ENCODE peak calls at places on chromosomes 6 and 20, in six cellular contexts. One of them, this sample, is unnamed.
A peak's percentile ranks its signal among the peaks of the same experiment; 100 is the strongest.

GRCh38 chr6:6654599-6655575 is 66.4 kb downstream of the LY86 start:
- DNase-seq in NCI-H187 treated with DMSO at 0.1 percent for 48 hours: no peak
- DNase-seq in neural progenitor cell: no peak
- DNase-seq in stimulated activated CD4-positive, alpha-beta T cell treated with anti-CD3 and anti-CD28 coated beads, Interleukin-2, amount 100 ng/mL, for 48 hours: peak; percentile 31
- DNase-seq in choroid plexus epithelial cell: no peak
- DNase-seq in HTR-8/SVneo: no peak
- DNase-seq in this sample: no peak

GRCh38 chr20:10720550-10720949 is 46.8 kb upstream of the JAG1 start:
- DNase-seq in neural progenitor cell: no peak
- DNase-seq in stimulated activated CD4-positive, alpha-beta T cell treated with anti-CD3 and anti-CD28 coated beads, Interleukin-2, amount 100 ng/mL, for 48 hours: no peak
- DNase-seq in HTR-8/SVneo: no peak
- DNase-seq in NCI-H187 treated with DMSO at 0.1 percent for 48 hours: no peak
- DNase-seq in choroid plexus epithelial cell: no peak
- DNase-seq in this sample: no peak

GRCh38 chr6:90411292-90411781 is 114.7 kb upstream of the BACH2 start:
- DNase-seq in stimulated activated CD4-positive, alpha-beta T cell treated with anti-CD3 and anti-CD28 coated beads, Interleukin-2, amount 100 ng/mL, for 48 hours: peak; percentile 56
- DNase-seq in choroid plexus epithelial cell: peak; percentile 22
- DNase-seq in HTR-8/SVneo: peak; percentile 29
- DNase-seq in NCI-H187 treated with DMSO at 0.1 percent for 48 hours: no peak
- DNase-seq in neural progenitor cell: no peak
- DNase-seq in this sample: peak; percentile 41

GRCh38 chr6:14664112-14664592 is 546.6 kb downstream of the CD83 start:
- DNase-seq in stimulated activated CD4-positive, alpha-beta T cell treated with anti-CD3 and anti-CD28 coated beads, Interleukin-2, amount 100 ng/mL, for 48 hours: no peak
- DNase-seq in neural progenitor cell: no peak
- DNase-seq in NCI-H187 treated with DMSO at 0.1 percent for 48 hours: peak; percentile 11
- DNase-seq in choroid plexus epithelial cell: peak; percentile 23
- DNase-seq in HTR-8/SVneo: no peak
- DNase-seq in this sample: no peak

GRCh38 chr6:142725024-142725770 is 219.8 kb downstream of the HIVEP2 start:
- DNase-seq in neural progenitor cell: no peak
- DNase-seq in NCI-H187 treated with DMSO at 0.1 percent for 48 hours: no peak
- DNase-seq in HTR-8/SVneo: no peak
- DNase-seq in choroid plexus epithelial cell: no peak
- DNase-seq in stimulated activated CD4-positive, alpha-beta T cell treated with anti-CD3 and anti-CD28 coated beads, Interleukin-2, amount 100 ng/mL, for 48 hours: no peak
- DNase-seq in this sample: no peak

GRCh38 chr20:34364013-34364382 is 925 bp downstream of the ITCH start:
- DNase-seq in neural progenitor cell: no peak
- DNase-seq in NCI-H187 treated with DMSO at 0.1 percent for 48 hours: no peak
- DNase-seq in choroid plexus epithelial cell: peak; percentile 64
- DNase-seq in stimulated activated CD4-positive, alpha-beta T cell treated with anti-CD3 and anti-CD28 coated beads, Interleukin-2, amount 100 ng/mL, for 48 hours: no peak
- DNase-seq in HTR-8/SVneo: no peak
- DNase-seq in this sample: no peak

GRCh38 chr20:17832236-17832635 is 132.5 kb downstream of the BANF2 start:
- DNase-seq in stimulated activated CD4-positive, alpha-beta T cell treated with anti-CD3 and anti-CD28 coated beads, Interleukin-2, amount 100 ng/mL, for 48 hours: no peak
- DNase-seq in NCI-H187 treated with DMSO at 0.1 percent for 48 hours: no peak
- DNase-seq in neural progenitor cell: no peak
- DNase-seq in choroid plexus epithelial cell: no peak
- DNase-seq in HTR-8/SVneo: no peak
- DNase-seq in this sample: no peak

GRCh38 chr6:157169186-157169585 is 154.1 kb downstream of the TMEM242 start:
- DNase-seq in neural progenitor cell: no peak
- DNase-seq in NCI-H187 treated with DMSO at 0.1 percent for 48 hours: no peak
- DNase-seq in HTR-8/SVneo: no peak
- DNase-seq in stimulated activated CD4-positive, alpha-beta T cell treated with anti-CD3 and anti-CD28 coated beads, Interleukin-2, amount 100 ng/mL, for 48 hours: no peak
- DNase-seq in choroid plexus epithelial cell: no peak
- DNase-seq in this sample: no peak

GRCh38 chr6:158198461-158198860 is 30.3 kb downstream of the GTF2H5 start:
- DNase-seq in stimulated activated CD4-positive, alpha-beta T cell treated with anti-CD3 and anti-CD28 coated beads, Interleukin-2, amount 100 ng/mL, for 48 hours: no peak
- DNase-seq in choroid plexus epithelial cell: no peak
- DNase-seq in HTR-8/SVneo: no peak
- DNase-seq in NCI-H187 treated with DMSO at 0.1 percent for 48 hours: no peak
- DNase-seq in neural progenitor cell: no peak
- DNase-seq in this sample: no peak

GRCh38 chr6:169933251-169933821 is 181.9 kb downstream of the ERMARD start:
- DNase-seq in HTR-8/SVneo: no peak
- DNase-seq in stimulated activated CD4-positive, alpha-beta T cell treated with anti-CD3 and anti-CD28 coated beads, Interleukin-2, amount 100 ng/mL, for 48 hours: no peak
- DNase-seq in NCI-H187 treated with DMSO at 0.1 percent for 48 hours: no peak
- DNase-seq in neural progenitor cell: no peak
- DNase-seq in choroid plexus epithelial cell: no peak
- DNase-seq in this sample: no peak

GRCh38 chr6:1797801-1798200 is 188.1 kb downstream of the FOXC1 start:
- DNase-seq in choroid plexus epithelial cell: peak; percentile 61
- DNase-seq in neural progenitor cell: no peak
- DNase-seq in HTR-8/SVneo: no peak
- DNase-seq in NCI-H187 treated with DMSO at 0.1 percent for 48 hours: no peak
- DNase-seq in stimulated activated CD4-positive, alpha-beta T cell treated with anti-CD3 and anti-CD28 coated beads, Interleukin-2, amount 100 ng/mL, for 48 hours: no peak
- DNase-seq in this sample: no peak

GRCh38 chr6:26020291-26020982 is 57.8 kb downstream of the TRIM38 start:
- DNase-seq in choroid plexus epithelial cell: peak; percentile 97
- DNase-seq in NCI-H187 treated with DMSO at 0.1 percent for 48 hours: peak; percentile 69
- DNase-seq in HTR-8/SVneo: peak; percentile 90
- DNase-seq in stimulated activated CD4-positive, alpha-beta T cell treated with anti-CD3 and anti-CD28 coated beads, Interleukin-2, amount 100 ng/mL, for 48 hours: peak; percentile 71
- DNase-seq in neural progenitor cell: peak; percentile 69
- DNase-seq in this sample: peak; percentile 72

GRCh38 chr6:134035823-134036296 is 16.6 kb downstream of the SLC2A12 start:
- DNase-seq in neural progenitor cell: no peak
- DNase-seq in HTR-8/SVneo: no peak
- DNase-seq in NCI-H187 treated with DMSO at 0.1 percent for 48 hours: no peak
- DNase-seq in stimulated activated CD4-positive, alpha-beta T cell treated with anti-CD3 and anti-CD28 coated beads, Interleukin-2, amount 100 ng/mL, for 48 hours: no peak
- DNase-seq in choroid plexus epithelial cell: peak; percentile 35
- DNase-seq in this sample: no peak

GRCh38 chr6:151015320-151015719 is 149.8 kb downstream of the MTHFD1L start:
- DNase-seq in choroid plexus epithelial cell: no peak
- DNase-seq in HTR-8/SVneo: no peak
- DNase-seq in stimulated activated CD4-positive, alpha-beta T cell treated with anti-CD3 and anti-CD28 coated beads, Interleukin-2, amount 100 ng/mL, for 48 hours: no peak
- DNase-seq in neural progenitor cell: no peak
- DNase-seq in NCI-H187 treated with DMSO at 0.1 percent for 48 hours: no peak
- DNase-seq in this sample: no peak

GRCh38 chr6:46706464-46706863 is 18.8 kb downstream of the TDRD6 start:
- DNase-seq in NCI-H187 treated with DMSO at 0.1 percent for 48 hours: no peak
- DNase-seq in HTR-8/SVneo: no peak
- DNase-seq in neural progenitor cell: no peak
- DNase-seq in choroid plexus epithelial cell: no peak
- DNase-seq in stimulated activated CD4-positive, alpha-beta T cell treated with anti-CD3 and anti-CD28 coated beads, Interleukin-2, amount 100 ng/mL, for 48 hours: no peak
- DNase-seq in this sample: no peak

GRCh38 chr6:158340252-158340651 is 28.0 kb downstream of the TULP4 start:
- DNase-seq in stimulated activated CD4-positive, alpha-beta T cell treated with anti-CD3 and anti-CD28 coated beads, Interleukin-2, amount 100 ng/mL, for 48 hours: no peak
- DNase-seq in HTR-8/SVneo: no peak
- DNase-seq in choroid plexus epithelial cell: no peak
- DNase-seq in NCI-H187 treated with DMSO at 0.1 percent for 48 hours: no peak
- DNase-seq in neural progenitor cell: no peak
- DNase-seq in this sample: no peak

GRCh38 chr20:58706975-58707681 is 14.5 kb downstream of the NPEPL1 start:
- DNase-seq in choroid plexus epithelial cell: no peak
- DNase-seq in HTR-8/SVneo: no peak
- DNase-seq in stimulated activated CD4-positive, alpha-beta T cell treated with anti-CD3 and anti-CD28 coated beads, Interleukin-2, amount 100 ng/mL, for 48 hours: no peak
- DNase-seq in neural progenitor cell: no peak
- DNase-seq in NCI-H187 treated with DMSO at 0.1 percent for 48 hours: no peak
- DNase-seq in this sample: no peak

GRCh38 chr6:165850434-165851019 is 187.5 kb upstream of the PDE10A start:
- DNase-seq in neural progenitor cell: peak; percentile 68
- DNase-seq in stimulated activated CD4-positive, alpha-beta T cell treated with anti-CD3 and anti-CD28 coated beads, Interleukin-2, amount 100 ng/mL, for 48 hours: peak; percentile 59
- DNase-seq in choroid plexus epithelial cell: peak; percentile 74
- DNase-seq in NCI-H187 treated with DMSO at 0.1 percent for 48 hours: no peak
- DNase-seq in HTR-8/SVneo: peak; percentile 38
- DNase-seq in this sample: peak; percentile 68